ENCODE peak calls at places on chromosome 9, in seven cellular contexts. One of them, this sample, is unnamed.

GRCh38 chr9:108639736-108640135 is 216.1 kb downstream of the ACTL7B start:
- DNase-seq in GM12891: no peak
- DNase-seq in stimulated activated CD4-positive, alpha-beta T cell treated with anti-CD3 and anti-CD28 coated beads, Interleukin-1b, Interleukin-23, amount 100 ng/mL, for 24 hours: no peak
- DNase-seq in erythroblast: no peak
- DNase-seq in H9: no peak
- DNase-seq in amniotic stem cell: no peak
- DNase-seq in NT2/D1: no peak
- DNase-seq in this sample: no peak

GRCh38 chr9:137772281-137772873 is 105.2 kb upstream of the CACNA1B start:
- DNase-seq in H9: peak; percentile 68
- DNase-seq in NT2/D1: no peak
- DNase-seq in stimulated activated CD4-positive, alpha-beta T cell treated with anti-CD3 and anti-CD28 coated beads, Interleukin-1b, Interleukin-23, amount 100 ng/mL, for 24 hours: no peak
- DNase-seq in GM12891: no peak
- DNase-seq in amniotic stem cell: no peak
- DNase-seq in erythroblast: no peak
- DNase-seq in this sample: no peak

GRCh38 chr9:90838098-90838497 is 36.5 kb downstream of the SYK start:
- DNase-seq in GM12891: no peak
- DNase-seq in amniotic stem cell: no peak
- DNase-seq in stimulated activated CD4-positive, alpha-beta T cell treated with anti-CD3 and anti-CD28 coated beads, Interleukin-1b, Interleukin-23, amount 100 ng/mL, for 24 hours: no peak
- DNase-seq in H9: peak; percentile 19
- DNase-seq in NT2/D1: no peak
- DNase-seq in erythroblast: no peak
- DNase-seq in this sample: no peak

GRCh38 chr9:69391946-69392345 is 66.9 kb downstream of the ENTREP1 start:
- DNase-seq in NT2/D1: no peak
- DNase-seq in erythroblast: no peak
- DNase-seq in stimulated activated CD4-positive, alpha-beta T cell treated with anti-CD3 and anti-CD28 coated beads, Interleukin-1b, Interleukin-23, amount 100 ng/mL, for 24 hours: no peak
- DNase-seq in GM12891: no peak
- DNase-seq in amniotic stem cell: no peak
- DNase-seq in H9: no peak
- DNase-seq in this sample: no peak

GRCh38 chr9:73180373-73180772 is 28.7 kb downstream of the ANXA1 start:
- DNase-seq in H9: no peak
- DNase-seq in GM12891: no peak
- DNase-seq in erythroblast: no peak
- DNase-seq in stimulated activated CD4-positive, alpha-beta T cell treated with anti-CD3 and anti-CD28 coated beads, Interleukin-1b, Interleukin-23, amount 100 ng/mL, for 24 hours: no peak
- DNase-seq in amniotic stem cell: peak; percentile 19
- DNase-seq in NT2/D1: no peak
- DNase-seq in this sample: no peak

GRCh38 chr9:2234371-2234893 is 219.3 kb downstream of the SMARCA2 start:
- DNase-seq in stimulated activated CD4-positive, alpha-beta T cell treated with anti-CD3 and anti-CD28 coated beads, Interleukin-1b, Interleukin-23, amount 100 ng/mL, for 24 hours: no peak
- DNase-seq in GM12891: no peak
- DNase-seq in H9: no peak
- DNase-seq in amniotic stem cell: no peak
- DNase-seq in erythroblast: no peak
- DNase-seq in NT2/D1: no peak
- DNase-seq in this sample: no peak

GRCh38 chr9:84343111-84343521 is 2.6 kb upstream of the SLC28A3 start:
- DNase-seq in erythroblast: peak; percentile 79
- DNase-seq in amniotic stem cell: peak; percentile 66
- DNase-seq in stimulated activated CD4-positive, alpha-beta T cell treated with anti-CD3 and anti-CD28 coated beads, Interleukin-1b, Interleukin-23, amount 100 ng/mL, for 24 hours: no peak
- DNase-seq in H9: no peak
- DNase-seq in NT2/D1: no peak
- DNase-seq in GM12891: no peak
- DNase-seq in this sample: no peak

GRCh38 chr9:38133595-38133994 is 64.6 kb upstream of the SHB start:
- DNase-seq in erythroblast: no peak
- DNase-seq in NT2/D1: no peak
- DNase-seq in H9: no peak
- DNase-seq in amniotic stem cell: no peak
- DNase-seq in stimulated activated CD4-positive, alpha-beta T cell treated with anti-CD3 and anti-CD28 coated beads, Interleukin-1b, Interleukin-23, amount 100 ng/mL, for 24 hours: no peak
- DNase-seq in GM12891: no peak
- DNase-seq in this sample: no peak

GRCh38 chr9:125942111-125942510 is 194.9 kb downstream of the PBX3 start:
- DNase-seq in NT2/D1: no peak
- DNase-seq in erythroblast: no peak
- DNase-seq in amniotic stem cell: no peak
- DNase-seq in stimulated activated CD4-positive, alpha-beta T cell treated with anti-CD3 and anti-CD28 coated beads, Interleukin-1b, Interleukin-23, amount 100 ng/mL, for 24 hours: no peak
- DNase-seq in H9: no peak
- DNase-seq in GM12891: no peak
- DNase-seq in this sample: no peak

GRCh38 chr9:127968717-127969383 is 11.9 kb downstream of the EEIG1 start:
- DNase-seq in erythroblast: peak; percentile 35
- DNase-seq in GM12891: no peak
- DNase-seq in NT2/D1: no peak
- DNase-seq in amniotic stem cell: peak; percentile 55
- DNase-seq in stimulated activated CD4-positive, alpha-beta T cell treated with anti-CD3 and anti-CD28 coated beads, Interleukin-1b, Interleukin-23, amount 100 ng/mL, for 24 hours: no peak
- DNase-seq in H9: no peak
- DNase-seq in this sample: no peak

GRCh38 chr9:26426732-26427131 is 465.9 kb downstream of the CAAP1 start:
- DNase-seq in GM12891: no peak
- DNase-seq in amniotic stem cell: no peak
- DNase-seq in stimulated activated CD4-positive, alpha-beta T cell treated with anti-CD3 and anti-CD28 coated beads, Interleukin-1b, Interleukin-23, amount 100 ng/mL, for 24 hours: no peak
- DNase-seq in H9: peak; percentile 77
- DNase-seq in NT2/D1: peak; percentile 8
- DNase-seq in erythroblast: no peak
- DNase-seq in this sample: no peak

GRCh38 chr9:78903581-78903980 is 606.7 kb downstream of the PSAT1 start:
- DNase-seq in H9: no peak
- DNase-seq in erythroblast: no peak
- DNase-seq in amniotic stem cell: no peak
- DNase-seq in NT2/D1: no peak
- DNase-seq in GM12891: no peak
- DNase-seq in stimulated activated CD4-positive, alpha-beta T cell treated with anti-CD3 and anti-CD28 coated beads, Interleukin-1b, Interleukin-23, amount 100 ng/mL, for 24 hours: no peak
- DNase-seq in this sample: no peak

GRCh38 chr9:5582835-5583195 is 46.1 kb upstream of the RIC1 start:
- DNase-seq in NT2/D1: no peak
- DNase-seq in amniotic stem cell: peak; percentile 55
- DNase-seq in GM12891: no peak
- DNase-seq in stimulated activated CD4-positive, alpha-beta T cell treated with anti-CD3 and anti-CD28 coated beads, Interleukin-1b, Interleukin-23, amount 100 ng/mL, for 24 hours: no peak
- DNase-seq in erythroblast: no peak
- DNase-seq in H9: no peak
- DNase-seq in this sample: no peak

GRCh38 chr9:110712955-110713354 is 44.4 kb downstream of the MUSK start:
- DNase-seq in stimulated activated CD4-positive, alpha-beta T cell treated with anti-CD3 and anti-CD28 coated beads, Interleukin-1b, Interleukin-23, amount 100 ng/mL, for 24 hours: no peak
- DNase-seq in GM12891: no peak
- DNase-seq in erythroblast: no peak
- DNase-seq in amniotic stem cell: no peak
- DNase-seq in NT2/D1: no peak
- DNase-seq in H9: no peak
- DNase-seq in this sample: no peak

GRCh38 chr9:79895232-79895631 is 323.5 kb downstream of the TLE4 start:
- DNase-seq in GM12891: no peak
- DNase-seq in amniotic stem cell: no peak
- DNase-seq in H9: no peak
- DNase-seq in erythroblast: no peak
- DNase-seq in stimulated activated CD4-positive, alpha-beta T cell treated with anti-CD3 and anti-CD28 coated beads, Interleukin-1b, Interleukin-23, amount 100 ng/mL, for 24 hours: no peak
- DNase-seq in NT2/D1: no peak
- DNase-seq in this sample: no peak

GRCh38 chr9:9790216-9790872 is 822.5 kb downstream of the PTPRD start:
- DNase-seq in erythroblast: peak; percentile 36
- DNase-seq in amniotic stem cell: no peak
- DNase-seq in NT2/D1: peak; percentile 39
- DNase-seq in GM12891: no peak
- DNase-seq in stimulated activated CD4-positive, alpha-beta T cell treated with anti-CD3 and anti-CD28 coated beads, Interleukin-1b, Interleukin-23, amount 100 ng/mL, for 24 hours: no peak
- DNase-seq in H9: no peak
- DNase-seq in this sample: peak; percentile 45

GRCh38 chr9:70013598-70014196 is 30.0 kb upstream of the MAMDC2 start:
- DNase-seq in GM12891: no peak
- DNase-seq in NT2/D1: no peak
- DNase-seq in stimulated activated CD4-positive, alpha-beta T cell treated with anti-CD3 and anti-CD28 coated beads, Interleukin-1b, Interleukin-23, amount 100 ng/mL, for 24 hours: no peak
- DNase-seq in erythroblast: no peak
- DNase-seq in amniotic stem cell: no peak
- DNase-seq in H9: no peak
- DNase-seq in this sample: no peak

GRCh38 chr9:14836885-14837284 is 73.3 kb downstream of the FREM1 start:
- DNase-seq in stimulated activated CD4-positive, alpha-beta T cell treated with anti-CD3 and anti-CD28 coated beads, Interleukin-1b, Interleukin-23, amount 100 ng/mL, for 24 hours: no peak
- DNase-seq in NT2/D1: no peak
- DNase-seq in H9: no peak
- DNase-seq in GM12891: no peak
- DNase-seq in amniotic stem cell: no peak
- DNase-seq in erythroblast: no peak
- DNase-seq in this sample: no peak

GRCh38 chr9:77854258-77854915 is 177.2 kb downstream of the GNAQ start:
- DNase-seq in stimulated activated CD4-positive, alpha-beta T cell treated with anti-CD3 and anti-CD28 coated beads, Interleukin-1b, Interleukin-23, amount 100 ng/mL, for 24 hours: no peak
- DNase-seq in erythroblast: no peak
- DNase-seq in H9: no peak
- DNase-seq in amniotic stem cell: no peak
- DNase-seq in NT2/D1: no peak
- DNase-seq in GM12891: no peak
- DNase-seq in this sample: no peak

GRCh38 chr9:106528158-106528557 is 334.8 kb upstream of the ZNF462 start:
- DNase-seq in stimulated activated CD4-positive, alpha-beta T cell treated with anti-CD3 and anti-CD28 coated beads, Interleukin-1b, Interleukin-23, amount 100 ng/mL, for 24 hours: no peak
- DNase-seq in amniotic stem cell: no peak
- DNase-seq in erythroblast: no peak
- DNase-seq in NT2/D1: no peak
- DNase-seq in H9: no peak
- DNase-seq in GM12891: no peak
- DNase-seq in this sample: no peak

GRCh38 chr9:130433168-130433946 is 11.4 kb upstream of the ASS1 start:
- DNase-seq in GM12891: peak; percentile 71
- DNase-seq in NT2/D1: no peak
- DNase-seq in stimulated activated CD4-positive, alpha-beta T cell treated with anti-CD3 and anti-CD28 coated beads, Interleukin-1b, Interleukin-23, amount 100 ng/mL, for 24 hours: no peak
- DNase-seq in amniotic stem cell: no peak
- DNase-seq in H9: peak; percentile 79
- DNase-seq in erythroblast: peak; percentile 48
- DNase-seq in this sample: no peak

GRCh38 chr9:105401651-105402050 is 46.2 kb upstream of the FSD1L start:
- DNase-seq in erythroblast: peak; percentile 9
- DNase-seq in GM12891: no peak
- DNase-seq in NT2/D1: no peak
- DNase-seq in stimulated activated CD4-positive, alpha-beta T cell treated with anti-CD3 and anti-CD28 coated beads, Interleukin-1b, Interleukin-23, amount 100 ng/mL, for 24 hours: no peak
- DNase-seq in amniotic stem cell: no peak
- DNase-seq in H9: no peak
- DNase-seq in this sample: no peak

GRCh38 chr9:37919956-37920335 is 16.0 kb upstream of the SLC25A51 start:
- DNase-seq in amniotic stem cell: no peak
- DNase-seq in NT2/D1: no peak
- DNase-seq in stimulated activated CD4-positive, alpha-beta T cell treated with anti-CD3 and anti-CD28 coated beads, Interleukin-1b, Interleukin-23, amount 100 ng/mL, for 24 hours: no peak
- DNase-seq in GM12891: no peak
- DNase-seq in erythroblast: no peak
- DNase-seq in H9: no peak
- DNase-seq in this sample: no peak

GRCh38 chr9:77846957-77847574 is 184.5 kb downstream of the GNAQ start:
- DNase-seq in stimulated activated CD4-positive, alpha-beta T cell treated with anti-CD3 and anti-CD28 coated beads, Interleukin-1b, Interleukin-23, amount 100 ng/mL, for 24 hours: no peak
- DNase-seq in NT2/D1: no peak
- DNase-seq in erythroblast: no peak
- DNase-seq in H9: no peak
- DNase-seq in GM12891: no peak
- DNase-seq in amniotic stem cell: no peak
- DNase-seq in this sample: no peak

GRCh38 chr9:112308576-112308975 is 24.8 kb downstream of the PTBP3 start:
- DNase-seq in H9: no peak
- DNase-seq in amniotic stem cell: no peak
- DNase-seq in NT2/D1: peak; percentile 11
- DNase-seq in erythroblast: no peak
- DNase-seq in stimulated activated CD4-positive, alpha-beta T cell treated with anti-CD3 and anti-CD28 coated beads, Interleukin-1b, Interleukin-23, amount 100 ng/mL, for 24 hours: no peak
- DNase-seq in GM12891: no peak
- DNase-seq in this sample: peak; percentile 56

GRCh38 chr9:17571825-17572224 is 7.0 kb upstream of the SH3GL2 start:
- DNase-seq in GM12891: no peak
- DNase-seq in H9: peak; percentile 34
- DNase-seq in stimulated activated CD4-positive, alpha-beta T cell treated with anti-CD3 and anti-CD28 coated beads, Interleukin-1b, Interleukin-23, amount 100 ng/mL, for 24 hours: no peak
- DNase-seq in erythroblast: no peak
- DNase-seq in NT2/D1: no peak
- DNase-seq in amniotic stem cell: no peak
- DNase-seq in this sample: no peak

GRCh38 chr9:101536938-101537337 is 3.3 kb downstream of the RNF20 start:
- DNase-seq in NT2/D1: peak; percentile 25
- DNase-seq in stimulated activated CD4-positive, alpha-beta T cell treated with anti-CD3 and anti-CD28 coated beads, Interleukin-1b, Interleukin-23, amount 100 ng/mL, for 24 hours: no peak
- DNase-seq in erythroblast: peak; percentile 43
- DNase-seq in GM12891: no peak
- DNase-seq in H9: peak; percentile 33
- DNase-seq in amniotic stem cell: no peak
- DNase-seq in this sample: peak; percentile 12

GRCh38 chr9:72589684-72590555 is 68.5 kb downstream of the TMC1 start:
- DNase-seq in GM12891: no peak
- DNase-seq in stimulated activated CD4-positive, alpha-beta T cell treated with anti-CD3 and anti-CD28 coated beads, Interleukin-1b, Interleukin-23, amount 100 ng/mL, for 24 hours: no peak
- DNase-seq in amniotic stem cell: no peak
- DNase-seq in H9: no peak
- DNase-seq in erythroblast: peak; percentile 42
- DNase-seq in NT2/D1: no peak
- DNase-seq in this sample: no peak

This sample was measured in HepG2.